ENCODE peak calls at places on chromosomes 16 and 17, in six cellular contexts. W is PC-3, J is OCI-LY7, Y is mesendoderm, T is IMR-90, A is astrocyte. K is an unnamed sample.

GRCh38 chr17:38628441-38628840 is 22.7 kb upstream of the SRCIN1 start:
- DNase-seq in W (peak), J (peak), Y (peak), T (peak), A (no peak), K (peak)

GRCh38 chr16:74463888-74464287 is 42.6 kb upstream of the CLEC18B start:
- DNase-seq in W (no peak), J (peak), Y (no peak), T (no peak), A (no peak), K (no peak)

GRCh38 chr16:80899804-80900592 is 95.6 kb upstream of the CDYL2 start:
- DNase-seq in W (peak), J (no peak), Y (no peak), T (peak), A (peak), K (no peak)

GRCh38 chr16:81693467-81694303 is 85.4 kb upstream of the PLCG2 start:
- DNase-seq in W (no peak), J (no peak), Y (no peak), T (peak), A (peak), K (no peak)

GRCh38 chr17:81397314-81398169 is 2.3 kb downstream of the BAHCC1 start:
- DNase-seq in W (peak), J (no peak), Y (peak), T (peak), A (no peak), K (no peak)

GRCh38 chr16:8127096-8127495 is 463.2 kb downstream of the TMEM114 start:
- DNase-seq in W (no peak), J (no peak), Y (no peak), T (no peak), A (no peak), K (no peak)

GRCh38 chr16:83515395-83515794 is 292.4 kb upstream of the HSBP1 start:
- DNase-seq in W (no peak), J (no peak), Y (no peak), T (no peak), A (no peak), K (no peak)

GRCh38 chr16:79165541-79165940 is 435.0 kb downstream of the MAF start:
- DNase-seq in W (no peak), J (no peak), Y (no peak), T (no peak), A (no peak), K (no peak)

GRCh38 chr17:32503251-32504165 is 16.7 kb downstream of the CDK5R1 start:
- DNase-seq in W (peak), J (peak), Y (no peak), T (no peak), A (no peak), K (peak)

GRCh38 chr17:28925912-28926365 is 23.1 kb upstream of the DHRS13 start:
- DNase-seq in W (peak), J (no peak), Y (no peak), T (peak), A (peak), K (peak)

GRCh38 chr16:1305823-1306222 is 3.6 kb upstream of the UBE2I start:
- DNase-seq in W (no peak), J (no peak), Y (no peak), T (no peak), A (no peak), K (no peak)

GRCh38 chr17:30832438-30832790 is 648 bp downstream of the ATAD5 start:
- DNase-seq in W (no peak), J (no peak), Y (no peak), T (no peak), A (no peak), K (no peak)

GRCh38 chr17:81280571-81280970 is 14.5 kb downstream of the SLC38A10 start:
- DNase-seq in W (no peak), J (no peak), Y (no peak), T (no peak), A (no peak), K (no peak)

GRCh38 chr16:57938936-57939871 is 31.7 kb downstream of the CNGB1 start:
- DNase-seq in W (peak), J (no peak), Y (peak), T (peak), A (peak), K (peak)

GRCh38 chr16:49827806-49828428 is 28.0 kb downstream of the ZNF423 start:
- DNase-seq in W (no peak), J (no peak), Y (no peak), T (no peak), A (peak), K (no peak)

GRCh38 chr17:52759864-52760263 is 601.4 kb upstream of the CA10 start:
- DNase-seq in W (no peak), J (no peak), Y (no peak), T (no peak), A (no peak), K (no peak)

GRCh38 chr17:75113798-75114551 is 4.2 kb downstream of the ARMC7 start:
- DNase-seq in W (peak), J (peak), Y (peak), T (peak), A (peak), K (peak)

GRCh38 chr17:29107933-29108805 is 65.2 kb downstream of the PIPOX start:
- DNase-seq in W (peak), J (no peak), Y (peak), T (no peak), A (no peak), K (peak)

GRCh38 chr16:30644334-30644830 is 6.4 kb upstream of the PRR14 start:
- DNase-seq in W (no peak), J (no peak), Y (no peak), T (no peak), A (no peak), K (no peak)

GRCh38 chr16:30740364-30741251 is 7.6 kb upstream of the PHKG2 start:
- DNase-seq in W (peak), J (no peak), Y (peak), T (peak), A (peak), K (peak)

GRCh38 chr16:85274924-85275323 is 162.7 kb upstream of the CIBAR2 start:
- DNase-seq in W (no peak), J (no peak), Y (no peak), T (no peak), A (no peak), K (no peak)

GRCh38 chr17:45693792-45694191 is 90.3 kb upstream of the CRHR1 start:
- DNase-seq in W (no peak), J (no peak), Y (no peak), T (no peak), A (no peak), K (no peak)

GRCh38 chr17:164536-165235 is 16.8 kb downstream of the DOC2B start:
- DNase-seq in W (peak), J (peak), Y (peak), T (peak), A (peak), K (no peak)

GRCh38 chr17:5667871-5668270 is 83.6 kb upstream of the NLRP1 start:
- DNase-seq in W (no peak), J (peak), Y (peak), T (no peak), A (no peak), K (no peak)

GRCh38 chr16:27463741-27464662 is 62.0 kb downstream of the IL21R start:
- DNase-seq in W (no peak), J (no peak), Y (no peak), T (no peak), A (no peak), K (no peak)

GRCh38 chr16:73057369-73058210 is 9.7 kb upstream of the ZFHX3 start:
- DNase-seq in W (no peak), J (peak), Y (no peak), T (no peak), A (no peak), K (peak)

GRCh38 chr16:84532299-84532724 is 27.9 kb upstream of the MEAK7 start:
- DNase-seq in W (no peak), J (no peak), Y (peak), T (peak), A (peak), K (no peak)

GRCh38 chr17:65055708-65056638 is 567 bp downstream of the GNA13 start:
- DNase-seq in W (peak), J (peak), Y (peak), T (peak), A (peak), K (peak)

GRCh38 chr17:82940226-82941020 is 100.6 kb upstream of the ZNF750 start:
- DNase-seq in W (no peak), J (no peak), Y (no peak), T (no peak), A (no peak), K (no peak)

GRCh38 chr16:81778861-81779539 is at the start of gene PLCG2:
- DNase-seq in W (peak), J (peak), Y (peak), T (no peak), A (no peak), K (peak)

GRCh38 chr17:81254955-81255717 is 16.0 kb downstream of the NDUFAF8 start:
- DNase-seq in W (peak), J (no peak), Y (peak), T (peak), A (peak), K (peak)

GRCh38 chr17:27384261-27384701 is 72.0 kb upstream of the KSR1 start:
- DNase-seq in W (peak), J (no peak), Y (peak), T (peak), A (peak), K (peak)

GRCh38 chr16:85245307-85246172 is 133.3 kb upstream of the CIBAR2 start:
- DNase-seq in W (peak), J (peak), Y (peak), T (peak), A (peak), K (peak)

GRCh38 chr16:57801098-57801855 is 1.0 kb downstream of the KIFC3 start:
- DNase-seq in W (peak), J (no peak), Y (peak), T (peak), A (peak), K (peak)

GRCh38 chr16:65524997-65525396 is 403.1 kb upstream of the CDH11 start:
- DNase-seq in W (no peak), J (no peak), Y (no peak), T (peak), A (peak), K (no peak)

GRCh38 chr17:80478487-80479245 is 2.3 kb upstream of the NPTX1 start:
- DNase-seq in W (no peak), J (no peak), Y (no peak), T (no peak), A (no peak), K (no peak)

GRCh38 chr16:82119405-82119804 is 50.6 kb downstream of the MPHOSPH6 start:
- DNase-seq in W (no peak), J (no peak), Y (no peak), T (no peak), A (no peak), K (no peak)

GRCh38 chr16:88047462-88047861 is 96.2 kb downstream of the BANP start:
- DNase-seq in W (no peak), J (no peak), Y (no peak), T (no peak), A (no peak), K (no peak)

GRCh38 chr17:61389670-61390478 is 9.8 kb upstream of the TBX2 start:
- DNase-seq in W (peak), J (peak), Y (peak), T (peak), A (no peak), K (no peak)
- H3K4me2 ChIP-seq in W (peak), J (peak), Y (no peak), T (no peak), A (peak), K (peak)

GRCh38 chr17:72422204-72422504 is 301.3 kb downstream of the SOX9 start:
- DNase-seq in W (no peak), J (no peak), Y (no peak), T (no peak), A (no peak), K (no peak)
- H3K4me2 ChIP-seq in W (peak), J (no peak), Y (no peak), T (no peak), A (peak), K (peak)

GRCh38 chr16:9965079-9965478 is 217.1 kb downstream of the GRIN2A start:
- DNase-seq in W (no peak), J (no peak), Y (no peak), T (no peak), A (peak), K (no peak)
- H3K4me2 ChIP-seq in W (no peak), J (no peak), Y (no peak), T (no peak), A (no peak), K (no peak)

DNA sequence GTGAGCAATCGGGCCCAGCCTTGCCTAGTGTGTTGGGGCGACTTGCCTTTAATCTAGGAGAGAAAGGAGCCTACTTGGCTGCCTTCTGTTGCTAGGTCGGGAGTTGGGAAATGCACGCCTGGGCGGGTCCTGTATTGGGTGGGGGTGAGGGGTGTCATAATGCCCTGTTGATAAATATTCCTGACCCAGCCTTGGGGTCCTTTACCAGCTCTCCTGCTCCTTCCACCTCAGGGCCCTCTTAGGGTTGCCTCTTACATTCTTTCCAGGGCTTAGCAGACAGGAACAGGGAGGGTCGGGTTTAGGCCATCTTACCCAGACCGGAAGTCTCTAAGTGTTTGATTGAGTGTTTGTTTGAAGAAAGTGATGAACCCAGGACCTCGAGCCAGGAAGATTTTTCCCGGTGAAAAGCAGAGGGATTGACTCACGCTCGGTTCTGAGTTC is 112.9 kb downstream of the SEC14L1 start:
- DNase-seq in W (no peak), J (peak), Y (no peak), T (peak), A (peak), K (peak)
- H3K4me2 ChIP-seq in W (peak), J (no peak), Y (no peak), T (no peak), A (no peak), K (peak)

DNA sequence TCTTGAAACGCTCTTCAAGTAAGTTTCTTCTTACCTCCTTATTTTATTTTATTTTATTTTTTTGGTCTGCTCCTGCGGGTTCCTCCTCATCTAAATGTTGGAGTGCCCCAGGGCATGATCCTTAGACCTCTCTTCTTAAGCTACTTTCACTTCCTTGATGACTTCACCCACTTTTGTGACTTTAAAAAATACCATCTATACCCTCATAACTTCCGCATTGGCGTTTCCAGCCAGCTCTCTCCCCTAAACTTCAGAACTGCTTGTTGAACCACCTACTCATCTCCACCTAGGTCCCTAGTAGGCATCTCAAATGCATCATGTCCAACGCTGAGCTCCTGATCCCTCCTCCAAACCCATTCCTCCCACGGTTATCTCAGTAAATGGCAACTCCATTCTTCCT is 51.4 kb upstream of the NFAT5 start:
- DNase-seq in W (peak), J (peak), Y (no peak), T (no peak), A (no peak), K (peak)
- H3K4me2 ChIP-seq in W (peak), J (no peak), Y (no peak), T (no peak), A (no peak), K (peak)

GRCh38 chr17:49425004-49425286 is 10.3 kb upstream of the PHB1 start:
- DNase-seq in W (no peak), J (no peak), Y (no peak), T (no peak), A (no peak), K (no peak)
- H3K4me2 ChIP-seq in W (no peak), J (no peak), Y (no peak), T (no peak), A (no peak), K (no peak)

GRCh38 chr17:4331614-4332013 is 34.9 kb downstream of the UBE2G1 start:
- DNase-seq in W (no peak), J (no peak), Y (no peak), T (no peak), A (no peak), K (no peak)
- H3K4me2 ChIP-seq in W (no peak), J (no peak), Y (no peak), T (peak), A (no peak), K (no peak)

GRCh38 chr16:14284371-14284770 is 213.3 kb downstream of the MRTFB start:
- DNase-seq in W (no peak), J (peak), Y (no peak), T (no peak), A (no peak), K (peak)
- H3K4me2 ChIP-seq in W (peak), J (peak), Y (no peak), T (no peak), A (no peak), K (peak)

K was measured in PC-9.